ENCODE peak calls at places on chromosomes 6 and 20, in six cellular contexts. One of them, this sample, is unnamed.

GRCh38 chr6:160254467-160255312 is 3.9 kb downstream of the SLC22A2 start:
- DNase-seq in H9: no peak
- DNase-seq in mesenchymal stem cell: no peak
- DNase-seq in mammary epithelial cell: peak
- DNase-seq in neuronal stem cell: no peak
- DNase-seq in adipocyte: no peak
- DNase-seq in this sample: no peak

GRCh38 chr6:894274-894673 is 201.3 kb upstream of the EXOC2 start:
- DNase-seq in mammary epithelial cell: no peak
- DNase-seq in H9: peak
- DNase-seq in mesenchymal stem cell: no peak
- DNase-seq in adipocyte: no peak
- DNase-seq in neuronal stem cell: no peak
- DNase-seq in this sample: no peak

GRCh38 chr20:44166477-44166876 is 20.5 kb downstream of the JPH2 start:
- DNase-seq in mammary epithelial cell: no peak
- DNase-seq in mesenchymal stem cell: peak
- DNase-seq in H9: no peak
- DNase-seq in adipocyte: peak
- DNase-seq in neuronal stem cell: no peak
- DNase-seq in this sample: no peak

GRCh38 chr20:11267131-11267761 is 593.4 kb upstream of the JAG1 start:
- DNase-seq in mammary epithelial cell: peak
- DNase-seq in neuronal stem cell: peak
- DNase-seq in mesenchymal stem cell: peak
- DNase-seq in adipocyte: peak
- DNase-seq in H9: peak
- DNase-seq in this sample: peak

GRCh38 chr6:79224005-79224404 is 10.5 kb downstream of the HMGN3 start:
- DNase-seq in adipocyte: no peak
- DNase-seq in mesenchymal stem cell: no peak
- DNase-seq in mammary epithelial cell: no peak
- DNase-seq in H9: no peak
- DNase-seq in neuronal stem cell: no peak
- DNase-seq in this sample: no peak

GRCh38 chr6:166586424-166587156 is at the start of gene RAMACL:
- DNase-seq in adipocyte: no peak
- DNase-seq in mammary epithelial cell: peak
- DNase-seq in H9: peak
- DNase-seq in neuronal stem cell: no peak
- DNase-seq in mesenchymal stem cell: no peak
- DNase-seq in this sample: no peak

GRCh38 chr6:169839493-169839892 is 88.1 kb downstream of the ERMARD start:
- DNase-seq in mesenchymal stem cell: no peak
- DNase-seq in mammary epithelial cell: no peak
- DNase-seq in H9: no peak
- DNase-seq in neuronal stem cell: no peak
- DNase-seq in adipocyte: no peak
- DNase-seq in this sample: no peak

GRCh38 chr20:36855241-36855657 is 20.7 kb upstream of the TLDC2 start:
- DNase-seq in adipocyte: no peak
- DNase-seq in H9: no peak
- DNase-seq in mammary epithelial cell: no peak
- DNase-seq in mesenchymal stem cell: no peak
- DNase-seq in neuronal stem cell: no peak
- DNase-seq in this sample: no peak

GRCh38 chr20:11703119-11703518 is 214.6 kb upstream of the BTBD3 start:
- DNase-seq in adipocyte: no peak
- DNase-seq in mammary epithelial cell: no peak
- DNase-seq in neuronal stem cell: no peak
- DNase-seq in mesenchymal stem cell: no peak
- DNase-seq in H9: no peak
- DNase-seq in this sample: no peak

GRCh38 chr6:37624121-37624520 is 73.6 kb downstream of the MDGA1 start:
- DNase-seq in H9: no peak
- DNase-seq in mammary epithelial cell: peak
- DNase-seq in mesenchymal stem cell: no peak
- DNase-seq in adipocyte: no peak
- DNase-seq in neuronal stem cell: no peak
- DNase-seq in this sample: no peak

GRCh38 chr20:51540585-51540984 is 1.9 kb downstream of the NFATC2 start:
- DNase-seq in mammary epithelial cell: no peak
- DNase-seq in adipocyte: no peak
- DNase-seq in neuronal stem cell: no peak
- DNase-seq in H9: no peak
- DNase-seq in mesenchymal stem cell: no peak
- DNase-seq in this sample: no peak

GRCh38 chr6:43263314-43264178 is 20.3 kb downstream of the TTBK1 start:
- DNase-seq in mammary epithelial cell: peak
- DNase-seq in H9: peak
- DNase-seq in adipocyte: peak
- DNase-seq in mesenchymal stem cell: peak
- DNase-seq in neuronal stem cell: no peak
- DNase-seq in this sample: peak

GRCh38 chr6:11096109-11096508 is 2.5 kb downstream of the SMIM13 start:
- DNase-seq in mesenchymal stem cell: peak
- DNase-seq in mammary epithelial cell: peak
- DNase-seq in adipocyte: peak
- DNase-seq in neuronal stem cell: no peak
- DNase-seq in H9: peak
- DNase-seq in this sample: no peak

GRCh38 chr6:71287038-71287437 is 1.6 kb upstream of the OGFRL1 start:
- DNase-seq in adipocyte: peak
- DNase-seq in H9: no peak
- DNase-seq in mesenchymal stem cell: peak
- DNase-seq in neuronal stem cell: no peak
- DNase-seq in mammary epithelial cell: no peak
- DNase-seq in this sample: no peak

GRCh38 chr6:168041928-168042327 is 37.1 kb downstream of the FRMD1 start:
- DNase-seq in adipocyte: no peak
- DNase-seq in H9: peak
- DNase-seq in mesenchymal stem cell: no peak
- DNase-seq in mammary epithelial cell: no peak
- DNase-seq in neuronal stem cell: no peak
- DNase-seq in this sample: no peak

GRCh38 chr6:76694779-76695178 is 622.3 kb upstream of the IMPG1 start:
- DNase-seq in mammary epithelial cell: no peak
- DNase-seq in mesenchymal stem cell: no peak
- DNase-seq in adipocyte: no peak
- DNase-seq in H9: no peak
- DNase-seq in neuronal stem cell: no peak
- DNase-seq in this sample: no peak

GRCh38 chr6:166744654-166745134 is 117.6 kb upstream of the RPS6KA2 start:
- DNase-seq in mesenchymal stem cell: no peak
- DNase-seq in mammary epithelial cell: no peak
- DNase-seq in H9: peak
- DNase-seq in adipocyte: no peak
- DNase-seq in neuronal stem cell: no peak
- DNase-seq in this sample: no peak

GRCh38 chr20:15654208-15654649 is 919.0 kb downstream of the KIF16B start:
- DNase-seq in mammary epithelial cell: peak
- DNase-seq in neuronal stem cell: peak
- DNase-seq in mesenchymal stem cell: peak
- DNase-seq in H9: peak
- DNase-seq in adipocyte: peak
- DNase-seq in this sample: peak

GRCh38 chr20:10309326-10309725 is 90.7 kb downstream of the SNAP25 start:
- DNase-seq in mesenchymal stem cell: peak
- DNase-seq in H9: no peak
- DNase-seq in adipocyte: peak
- DNase-seq in neuronal stem cell: no peak
- DNase-seq in mammary epithelial cell: peak
- DNase-seq in this sample: no peak

GRCh38 chr6:657743-658142 is 843 bp upstream of the HUS1B start:
- DNase-seq in neuronal stem cell: no peak
- DNase-seq in mammary epithelial cell: no peak
- DNase-seq in mesenchymal stem cell: no peak
- DNase-seq in H9: no peak
- DNase-seq in adipocyte: no peak
- DNase-seq in this sample: no peak

GRCh38 chr6:3033652-3034051 is 34.0 kb downstream of the NQO2 start:
- DNase-seq in mammary epithelial cell: no peak
- DNase-seq in H9: no peak
- DNase-seq in adipocyte: no peak
- DNase-seq in neuronal stem cell: no peak
- DNase-seq in mesenchymal stem cell: no peak
- DNase-seq in this sample: no peak

GRCh38 chr6:113362542-113363430 is 494.4 kb upstream of the MARCKS start:
- DNase-seq in H9: no peak
- DNase-seq in mammary epithelial cell: no peak
- DNase-seq in neuronal stem cell: no peak
- DNase-seq in mesenchymal stem cell: no peak
- DNase-seq in adipocyte: peak
- DNase-seq in this sample: no peak

GRCh38 chr20:1879369-1879768 is 15.8 kb upstream of the SIRPA start:
- DNase-seq in mesenchymal stem cell: no peak
- DNase-seq in H9: no peak
- DNase-seq in mammary epithelial cell: no peak
- DNase-seq in adipocyte: no peak
- DNase-seq in neuronal stem cell: no peak
- DNase-seq in this sample: no peak

GRCh38 chr6:67916389-67916788 is 718.7 kb upstream of the ADGRB3 start:
- DNase-seq in adipocyte: peak
- DNase-seq in H9: no peak
- DNase-seq in neuronal stem cell: no peak
- DNase-seq in mesenchymal stem cell: no peak
- DNase-seq in mammary epithelial cell: no peak
- DNase-seq in this sample: no peak

GRCh38 chr20:57748601-57749130 is 38.9 kb upstream of the PMEPA1 start:
- DNase-seq in mesenchymal stem cell: peak
- DNase-seq in adipocyte: peak
- DNase-seq in mammary epithelial cell: peak
- DNase-seq in neuronal stem cell: peak
- DNase-seq in H9: no peak
- DNase-seq in this sample: no peak

GRCh38 chr6:106273087-106273486 is 52.5 kb downstream of the ATG5 start:
- DNase-seq in neuronal stem cell: no peak
- DNase-seq in mammary epithelial cell: no peak
- DNase-seq in adipocyte: no peak
- DNase-seq in mesenchymal stem cell: no peak
- DNase-seq in H9: no peak
- DNase-seq in this sample: no peak

GRCh38 chr20:44572551-44573500 is 9.6 kb upstream of the PKIG start:
- DNase-seq in adipocyte: peak
- DNase-seq in mammary epithelial cell: peak
- DNase-seq in mesenchymal stem cell: peak
- DNase-seq in neuronal stem cell: no peak
- DNase-seq in H9: no peak
- DNase-seq in this sample: no peak

DNA sequence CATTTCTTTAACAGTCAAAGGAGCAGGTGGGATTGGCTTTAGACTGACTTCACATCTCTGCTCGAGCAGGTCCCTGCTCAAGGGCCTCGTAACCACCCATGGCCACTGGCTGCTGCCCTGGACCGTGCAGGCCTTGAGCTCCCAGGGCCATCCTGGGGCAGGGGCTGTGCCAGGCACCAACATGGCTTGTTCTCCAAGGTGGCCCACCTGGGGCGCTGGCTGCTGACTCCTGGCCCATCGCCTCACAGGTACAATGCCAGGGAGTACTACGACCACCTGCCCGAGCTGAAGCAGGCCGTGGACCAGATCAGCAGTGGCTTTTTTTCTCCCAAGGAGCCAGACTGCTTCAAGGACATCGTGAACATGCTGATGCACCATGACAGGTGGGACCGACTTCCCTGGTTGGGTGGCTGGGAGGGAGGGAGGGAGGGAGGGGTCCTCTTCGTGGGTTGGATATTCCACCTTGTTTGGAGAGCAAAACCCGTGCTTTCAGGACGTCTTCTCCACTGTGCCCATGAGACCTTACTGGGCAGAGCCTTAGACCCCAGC is 46.1 kb downstream of the PYGB start:
- DNase-seq in mesenchymal stem cell: no peak
- DNase-seq in H9: no peak
- DNase-seq in mammary epithelial cell: no peak
- DNase-seq in neuronal stem cell: no peak
- DNase-seq in adipocyte: no peak
- DNase-seq in this sample: no peak
- H3K9ac ChIP-seq in mesenchymal stem cell: no peak
- H3K9ac ChIP-seq in H9: no peak
- H3K9ac ChIP-seq in mammary epithelial cell: no peak
- H3K9ac ChIP-seq in neuronal stem cell: no peak
- H3K9ac ChIP-seq in adipocyte: no peak
- H3K9ac ChIP-seq in this sample: no peak

DNA sequence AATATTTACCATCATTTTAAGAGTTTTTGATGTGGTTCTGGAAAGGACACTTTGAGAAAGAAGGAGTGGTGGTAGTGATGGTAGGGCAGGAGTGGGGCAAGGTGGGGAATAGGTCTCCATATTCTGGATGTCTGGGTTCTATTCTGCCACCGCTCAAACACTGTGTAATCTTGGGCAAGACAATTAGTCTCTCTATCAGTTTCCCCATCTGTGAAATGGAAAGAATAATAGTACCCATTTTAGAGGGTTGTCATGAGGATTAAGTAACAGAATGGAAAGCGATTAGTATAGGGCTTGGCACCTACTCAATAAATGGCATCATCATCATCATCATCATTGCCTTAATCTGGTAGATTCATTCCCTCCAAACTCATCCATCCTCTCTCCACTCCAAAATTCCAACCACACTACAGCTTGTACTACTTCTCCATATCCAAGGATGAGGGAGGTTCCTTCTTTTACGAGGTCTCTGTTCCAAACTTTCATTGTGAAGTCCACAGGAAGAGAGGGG is 982 bp upstream of the GGT7 start:
- DNase-seq in H9: no peak
- DNase-seq in mesenchymal stem cell: no peak
- DNase-seq in mammary epithelial cell: no peak
- DNase-seq in adipocyte: no peak
- DNase-seq in neuronal stem cell: no peak
- DNase-seq in this sample: no peak
- H3K9ac ChIP-seq in H9: no peak
- H3K9ac ChIP-seq in mesenchymal stem cell: peak
- H3K9ac ChIP-seq in mammary epithelial cell: no peak
- H3K9ac ChIP-seq in adipocyte: peak
- H3K9ac ChIP-seq in neuronal stem cell: no peak
- H3K9ac ChIP-seq in this sample: no peak

DNA sequence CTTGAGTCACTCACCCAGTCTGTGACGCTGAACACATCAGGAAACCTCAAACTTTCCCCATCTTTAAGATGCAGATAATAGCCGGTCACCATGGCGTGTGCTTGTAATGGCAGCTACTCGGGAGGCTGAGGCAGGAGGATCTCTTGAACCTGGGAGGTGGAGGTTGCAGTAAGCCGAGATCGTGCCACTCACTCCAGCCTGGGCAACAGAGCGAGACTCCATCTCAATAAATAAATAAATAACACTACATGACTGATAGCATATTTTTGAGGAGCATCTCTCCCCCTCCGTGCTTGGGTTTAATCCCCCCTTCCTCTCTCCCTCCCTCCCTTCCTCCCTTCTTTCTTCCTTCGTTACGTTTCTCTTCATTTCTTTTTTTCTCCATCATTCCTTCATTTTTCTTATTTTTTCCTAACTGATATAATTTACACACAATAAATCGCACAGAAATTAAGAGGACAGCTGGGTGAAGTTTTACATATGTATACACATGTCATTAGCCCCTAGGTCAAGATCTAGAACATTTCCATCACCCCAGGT is 51.3 kb upstream of the EZR start:
- DNase-seq in H9: no peak
- DNase-seq in mammary epithelial cell: no peak
- DNase-seq in adipocyte: no peak
- DNase-seq in neuronal stem cell: no peak
- DNase-seq in mesenchymal stem cell: no peak
- DNase-seq in this sample: no peak
- H3K9ac ChIP-seq in H9: no peak
- H3K9ac ChIP-seq in mammary epithelial cell: peak
- H3K9ac ChIP-seq in adipocyte: no peak
- H3K9ac ChIP-seq in neuronal stem cell: no peak
- H3K9ac ChIP-seq in mesenchymal stem cell: peak
- H3K9ac ChIP-seq in this sample: no peak

GRCh38 chr20:37899105-37900045 is 3.6 kb upstream of the VSTM2L start:
- DNase-seq in mesenchymal stem cell: no peak
- DNase-seq in neuronal stem cell: no peak
- DNase-seq in mammary epithelial cell: no peak
- DNase-seq in adipocyte: no peak
- DNase-seq in H9: no peak
- DNase-seq in this sample: no peak
- H3K9ac ChIP-seq in mesenchymal stem cell: no peak
- H3K9ac ChIP-seq in neuronal stem cell: no peak
- H3K9ac ChIP-seq in mammary epithelial cell: no peak
- H3K9ac ChIP-seq in adipocyte: no peak
- H3K9ac ChIP-seq in H9: no peak
- H3K9ac ChIP-seq in this sample: no peak

This sample was measured in NT2/D1.